ENCODE peak calls at places on chromosomes 11 and 22, in six cellular contexts. M, W, H, Z, V and T are unnamed samples.
A peak's percentile ranks its signal among the peaks of the same experiment; 100 is the strongest.

GRCh38 chr11:67698247-67698646 is 23.8 kb upstream of the ALDH3B2 start:
- DNase-seq in M (peak; percentile 61), W (no peak), H (no peak), Z (peak; percentile 28), V (no peak), T (peak; percentile 41)

GRCh38 chr11:85815186-85815911 is 4.4 kb upstream of the SYTL2 start:
- DNase-seq in M (no peak), W (peak; percentile 62), H (no peak), Z (peak; percentile 92), V (no peak), T (no peak)

GRCh38 chr11:76744186-76745058 is 38.7 kb upstream of the TSKU start:
- DNase-seq in M (no peak), W (no peak), H (no peak), Z (peak; percentile 57), V (no peak), T (no peak)

GRCh38 chr11:71499546-71499945 is 27.5 kb upstream of the KRTAP5-7 start:
- DNase-seq in M (no peak), W (no peak), H (no peak), Z (no peak), V (peak; percentile 1), T (no peak)

GRCh38 chr11:47510231-47510630 is 42.7 kb downstream of the CELF1 start:
- DNase-seq in M (no peak), W (peak; percentile 58), H (no peak), Z (peak; percentile 82), V (no peak), T (no peak)

GRCh38 chr11:125688066-125688465 is 7.4 kb upstream of the ACRV1 start:
- DNase-seq in M (no peak), W (no peak), H (no peak), Z (no peak), V (no peak), T (no peak)

GRCh38 chr11:109818303-109818702 is 274.9 kb upstream of the ZC3H12C start:
- DNase-seq in M (no peak), W (no peak), H (no peak), Z (no peak), V (no peak), T (no peak)

GRCh38 chr22:18078329-18079041 is 695 bp downstream of the PEX26 start:
- DNase-seq in M (peak; percentile 69), W (peak; percentile 51), H (no peak), Z (peak; percentile 30), V (peak; percentile 15), T (no peak)

GRCh38 chr11:43708776-43709175 is 28.2 kb downstream of the HSD17B12 start:
- DNase-seq in M (no peak), W (no peak), H (no peak), Z (no peak), V (no peak), T (no peak)

GRCh38 chr22:50530280-50530856 is 556 bp upstream of the TYMP start:
- DNase-seq in M (peak; percentile 84), W (no peak), H (no peak), Z (peak; percentile 81), V (no peak), T (no peak)

GRCh38 chr11:94638902-94639373 is 71.8 kb downstream of the PIWIL4 start:
- DNase-seq in M (peak; percentile 73), W (peak; percentile 47), H (no peak), Z (peak; percentile 47), V (no peak), T (no peak)

GRCh38 chr11:63508009-63508408 is 2.1 kb downstream of the LGALS12 start:
- DNase-seq in M (peak; percentile 89), W (no peak), H (no peak), Z (peak; percentile 15), V (no peak), T (no peak)

GRCh38 chr11:83521647-83522596 is 235.8 kb upstream of the CCDC90B start:
- DNase-seq in M (peak; percentile 47), W (no peak), H (no peak), Z (peak; percentile 49), V (no peak), T (no peak)

GRCh38 chr22:45906946-45907345 is 70.0 kb downstream of the WNT7B start:
- DNase-seq in M (no peak), W (no peak), H (no peak), Z (no peak), V (no peak), T (no peak)

GRCh38 chr11:84899740-84900139 is 727.4 kb downstream of the DLG2 start:
- DNase-seq in M (peak; percentile 16), W (no peak), H (no peak), Z (peak; percentile 31), V (no peak), T (no peak)

GRCh38 chr11:79708319-79708928 is 267.6 kb upstream of the TENM4 start:
- DNase-seq in M (peak; percentile 62), W (peak; percentile 49), H (no peak), Z (peak; percentile 34), V (no peak), T (peak; percentile 33)

GRCh38 chr11:68978626-68978930 is 2.2 kb downstream of the MRGPRD start:
- DNase-seq in M (no peak), W (no peak), H (no peak), Z (no peak), V (no peak), T (no peak)

GRCh38 chr22:25747245-25747944 is 5.4 kb downstream of the MYO18B start:
- DNase-seq in M (no peak), W (peak; percentile 93), H (no peak), Z (peak; percentile 99), V (no peak), T (no peak)

GRCh38 chr11:10388096-10388495 is 67.0 kb upstream of the AMPD3 start:
- DNase-seq in M (no peak), W (no peak), H (no peak), Z (no peak), V (no peak), T (no peak)

GRCh38 chr22:44331881-44332714 is 19.3 kb upstream of the SHISAL1 start:
- DNase-seq in M (no peak), W (no peak), H (no peak), Z (no peak), V (no peak), T (no peak)

GRCh38 chr11:59891781-59892181 is 13.2 kb downstream of the OOSP3 start:
- DNase-seq in M (peak; percentile 46), W (no peak), H (no peak), Z (no peak), V (no peak), T (no peak)

GRCh38 chr11:64035581-64035980 is at the start of gene FLRT1:
- DNase-seq in M (peak; percentile 31), W (no peak), H (no peak), Z (no peak), V (no peak), T (no peak)

GRCh38 chr11:104547996-104548661 is 350.1 kb downstream of the CASP12 start:
- DNase-seq in M (peak; percentile 16), W (peak; percentile 48), H (no peak), Z (peak; percentile 58), V (no peak), T (no peak)

GRCh38 chr11:45209904-45210699 is 63.7 kb downstream of the PRDM11 start:
- DNase-seq in M (peak; percentile 45), W (no peak), H (no peak), Z (peak; percentile 35), V (no peak), T (peak; percentile 56)

GRCh38 chr11:91596111-91596510 is 628.5 kb upstream of the FAT3 start:
- DNase-seq in M (no peak), W (no peak), H (no peak), Z (no peak), V (no peak), T (no peak)

GRCh38 chr11:69642549-69642912 is 1.6 kb downstream of the CCND1 start:
- DNase-seq in M (peak; percentile 51), W (no peak), H (no peak), Z (no peak), V (no peak), T (peak; percentile 70)

GRCh38 chr11:27293500-27294417 is 69.3 kb downstream of the CCDC34 start:
- DNase-seq in M (no peak), W (peak; percentile 29), H (no peak), Z (peak; percentile 81), V (no peak), T (no peak)

GRCh38 chr11:100515087-100515486 is 172.0 kb upstream of the ARHGAP42 start:
- DNase-seq in M (no peak), W (peak; percentile 56), H (no peak), Z (no peak), V (no peak), T (no peak)

GRCh38 chr11:106278391-106278790 is 200.9 kb downstream of the AASDHPPT start:
- DNase-seq in M (no peak), W (no peak), H (no peak), Z (peak; percentile 18), V (no peak), T (no peak)

DNA sequence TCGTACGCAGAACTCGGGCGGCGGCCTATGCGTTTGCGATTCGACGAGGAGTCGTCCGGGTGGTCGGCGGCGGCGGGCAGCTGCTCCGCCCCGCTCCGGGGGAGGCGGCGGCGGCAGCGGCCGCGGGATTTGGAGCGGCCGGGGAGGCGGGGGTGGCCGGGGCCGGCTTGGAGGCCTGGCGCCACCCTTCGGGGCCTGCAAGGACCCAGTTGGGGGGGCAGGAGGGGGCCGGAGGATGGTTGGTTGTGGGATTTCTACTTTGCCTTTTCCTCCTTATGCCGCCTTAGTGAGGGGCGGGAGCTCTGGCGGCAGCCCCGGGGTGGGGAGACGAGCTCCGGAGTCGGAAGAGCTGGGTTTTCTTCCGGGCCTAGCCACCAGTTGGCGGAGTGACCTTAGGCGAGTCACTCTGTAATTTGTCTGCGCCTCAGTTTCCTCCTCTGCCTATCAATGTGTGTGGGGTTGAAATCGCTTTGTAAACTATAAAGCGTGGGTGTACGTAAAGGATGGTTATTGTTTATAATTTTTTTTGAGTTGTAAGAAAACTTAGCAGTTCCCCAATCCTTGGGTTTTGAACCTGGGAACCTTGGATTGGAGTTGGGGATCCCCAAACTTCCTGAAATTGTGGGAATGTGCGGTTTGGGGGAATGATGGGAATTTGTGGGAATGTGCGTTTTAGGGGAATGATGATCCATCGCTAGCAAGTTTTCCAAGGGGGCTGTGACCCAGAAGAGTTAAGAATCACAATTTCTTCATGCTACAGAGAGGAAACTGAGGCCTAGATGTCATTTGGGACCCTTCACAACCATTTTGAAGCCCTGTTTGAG is 679 bp downstream of the TUG1 start:
- DNase-seq in M (peak; percentile 73), W (peak; percentile 39), H (no peak), Z (peak; percentile 44), V (no peak), T (peak; percentile 69)
- TF ChIP-seq CTCF in M (no peak), W (no peak), H (no peak), Z (no peak), V (no peak), T (no peak)

GRCh38 chr22:41619979-41620645 is 731 bp downstream of the DESI1 start:
- DNase-seq in M (peak; percentile 49), W (peak; percentile 22), H (no peak), Z (no peak), V (peak; percentile 32), T (no peak)
- TF ChIP-seq CTCF in M (no peak), W (peak; percentile 23), H (no peak), Z (no peak), V (no peak), T (no peak)

DNA sequence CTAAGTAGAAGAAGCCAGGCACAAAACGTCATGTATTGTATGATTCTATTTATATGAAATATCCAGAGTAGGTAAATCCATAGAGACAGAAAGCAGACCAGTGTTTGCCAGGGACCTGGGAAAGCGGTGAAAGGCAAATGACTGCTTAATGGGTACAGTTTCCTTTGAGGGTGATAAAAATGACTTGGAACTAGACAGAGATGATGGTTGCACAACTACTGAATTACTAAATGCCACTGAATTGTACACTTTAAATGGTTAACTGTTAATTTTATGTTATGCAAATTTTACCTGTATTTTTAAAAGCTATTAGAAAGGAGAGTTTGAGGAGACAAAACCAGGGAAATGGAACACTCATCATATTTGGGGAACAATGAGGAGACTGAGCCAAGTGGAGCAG is 61.8 kb upstream of the USP47 start:
- DNase-seq in M (no peak), W (no peak), H (no peak), Z (no peak), V (no peak), T (no peak)
- TF ChIP-seq CTCF in M (no peak), W (no peak), H (no peak), Z (no peak), V (no peak), T (no peak)

GRCh38 chr11:32333335-32333991 is 101.9 kb downstream of the WT1 start:
- DNase-seq in M (no peak), W (peak; percentile 21), H (no peak), Z (peak; percentile 48), V (peak; percentile 50), T (peak; percentile 51)
- TF ChIP-seq CTCF in M (no peak), W (peak; percentile 54), H (no peak), Z (peak; percentile 32), V (peak; percentile 35), T (peak; percentile 21)